ENCODE peak calls at places on chromosome 2, in six cellular contexts. O, Y, X, U, A and Q are unnamed samples. For H3K27me3, the result is how much of the 10 kb centered on the place peaks cover.

GRCh38 chr2:98759338-98759737 is 28.4 kb upstream of the MGAT4A start:
- DNase-seq in O (no peak), X (peak), Y (no peak), A (no peak), U (no peak), Q (no peak)

GRCh38 chr2:239093956-239094355 is 246.1 kb downstream of the TWIST2 start:
- DNase-seq in U (no peak), X (no peak), A (no peak), O (no peak), Y (no peak), Q (no peak)

GRCh38 chr2:88959480-88960204 is 268.2 kb downstream of the RPIA start:
- DNase-seq in Y (no peak), X (no peak), U (no peak), A (no peak), O (no peak), Q (no peak)

GRCh38 chr2:68231061-68231372 is 21.3 kb downstream of the PPP3R1 start:
- DNase-seq in A (no peak), X (no peak), U (no peak), Y (no peak), O (no peak), Q (no peak)

GRCh38 chr2:120109186-120110061 is 96.5 kb downstream of the EPB41L5 start:
- DNase-seq in U (no peak), A (no peak), X (peak), O (no peak), Y (no peak), Q (no peak)

GRCh38 chr2:36357506-36358316 is 2.1 kb downstream of the CRIM1 start:
- DNase-seq in A (peak), X (no peak), U (no peak), Y (peak), O (peak), Q (no peak)

GRCh38 chr2:157751462-157752058 is 122.9 kb upstream of the ACVR1C start:
- DNase-seq in U (no peak), Y (no peak), O (no peak), X (no peak), A (no peak), Q (no peak)

GRCh38 chr2:145753966-145754365 is 1234.0 kb upstream of the ZEB2 start:
- DNase-seq in U (no peak), A (no peak), X (no peak), Y (no peak), O (no peak), Q (no peak)

GRCh38 chr2:1707771-1708351 is 36.5 kb downstream of the PXDN start:
- DNase-seq in Y (peak), A (peak), U (peak), O (peak), X (no peak), Q (no peak)

GRCh38 chr2:179592167-179592936 is 269.1 kb downstream of the ZNF385B start:
- DNase-seq in A (no peak), O (no peak), Y (no peak), U (peak), X (no peak), Q (no peak)

GRCh38 chr2:170218456-170218855 is 40.5 kb downstream of the MYO3B start:
- DNase-seq in O (no peak), U (no peak), X (no peak), Y (no peak), A (no peak), Q (no peak)

GRCh38 chr2:224104668-224105386 is 65.7 kb upstream of the SERPINE2 start:
- DNase-seq in O (no peak), Y (no peak), X (no peak), U (no peak), A (no peak), Q (no peak)

GRCh38 chr2:102967451-102967850 is 205.6 kb downstream of the TMEM182 start:
- DNase-seq in U (peak), Y (no peak), X (no peak), O (no peak), A (no peak), Q (no peak)

GRCh38 chr2:201517094-201517493 is 65.6 kb downstream of the STRADB start:
- DNase-seq in Y (no peak), A (no peak), O (no peak), U (peak), X (no peak), Q (no peak)

GRCh38 chr2:176127769-176128072 is 1.8 kb upstream of the HOXD8 start:
- DNase-seq in X (no peak), U (no peak), O (no peak), Y (no peak), A (no peak), Q (no peak)
- H3K27me3 ChIP-seq in X (half or more), U (under half), O (under half), Y (half or more), A (half or more), Q (under half)

GRCh38 chr2:83104202-83104601 is 1354.9 kb downstream of the SUCLG1 start:
- DNase-seq in U (no peak), A (no peak), Y (no peak), X (no peak), O (no peak), Q (no peak)
- H3K4me3 ChIP-seq in U (no peak), A (no peak), Y (no peak), X (no peak), O (no peak), Q (no peak)

GRCh38 chr2:27255660-27256059 is 7.2 kb downstream of the SLC30A3 start:
- DNase-seq in U (no peak), X (no peak), O (no peak), Y (no peak), A (no peak), Q (no peak)
- H3K27me3 ChIP-seq in U (under half), X (under half), O (under half), Y (under half), A (under half), Q (under half)

GRCh38 chr2:109070290-109070689 is 58.7 kb upstream of the SH3RF3 start:
- DNase-seq in Y (no peak), X (no peak), O (no peak), A (no peak), U (no peak), Q (no peak)
- H3K4me3 ChIP-seq in Y (no peak), X (no peak), O (no peak), A (no peak), U (no peak), Q (no peak)

GRCh38 chr2:118772487-118773200 is 74.8 kb downstream of the EN1 start:
- DNase-seq in X (no peak), A (no peak), U (no peak), O (no peak), Y (no peak), Q (no peak)
- H3K27me3 ChIP-seq in X (under half), A (under half), U (under half), O (under half), Y (under half), Q (under half)

GRCh38 chr2:85886585-85886984 is 2.2 kb downstream of the ST3GAL5 start:
- DNase-seq in Y (peak), O (peak), U (peak), A (no peak), X (no peak), Q (no peak)
- H3K4me3 ChIP-seq in Y (no peak), O (no peak), U (no peak), A (peak), X (no peak), Q (peak)

GRCh38 chr2:236178921-236179652 is 10.9 kb upstream of the GBX2 start:
- DNase-seq in X (no peak), O (no peak), A (no peak), U (no peak), Y (no peak), Q (no peak)
- H3K27me3 ChIP-seq in X (under half), O (under half), A (half or more), U (under half), Y (half or more), Q (under half)

GRCh38 chr2:64857581-64858471 is 131.4 kb upstream of the SLC1A4 start:
- DNase-seq in U (no peak), Y (peak), X (no peak), O (peak), A (peak), Q (no peak)
- H3K4me3 ChIP-seq in U (no peak), Y (no peak), X (no peak), O (no peak), A (no peak), Q (no peak)